ENCODE peak calls at places on chromosomes 5 and 9, in eight cellular contexts. One of them, this sample, is unnamed. For H3K36me3, the result is how much of the 10 kb centered on the place peaks cover.

GRCh38 chr9:115606851-115607250 is 488.9 kb upstream of the TNC start:
- DNase-seq in aorta: no peak
- DNase-seq in HepG2: no peak
- DNase-seq in CD8-positive, alpha-beta memory T cell: no peak
- DNase-seq in heart left ventricle: no peak
- DNase-seq in upper lobe of right lung: no peak
- DNase-seq in PC-9: no peak
- DNase-seq in HCT116: no peak
- DNase-seq in this sample: no peak

GRCh38 chr9:101907466-101907865 is 169.0 kb upstream of the GRIN3A start:
- DNase-seq in aorta: no peak
- DNase-seq in HepG2: no peak
- DNase-seq in CD8-positive, alpha-beta memory T cell: no peak
- DNase-seq in heart left ventricle: no peak
- DNase-seq in upper lobe of right lung: no peak
- DNase-seq in PC-9: no peak
- DNase-seq in HCT116: no peak
- DNase-seq in this sample: no peak

GRCh38 chr9:97992219-97992618 is 9.1 kb downstream of the ANP32B start:
- DNase-seq in aorta: no peak
- DNase-seq in HepG2: no peak
- DNase-seq in CD8-positive, alpha-beta memory T cell: no peak
- DNase-seq in heart left ventricle: no peak
- DNase-seq in upper lobe of right lung: no peak
- DNase-seq in PC-9: no peak
- DNase-seq in HCT116: no peak
- DNase-seq in this sample: no peak

GRCh38 chr5:179413711-179414458 is 68.6 kb upstream of the ADAMTS2 start:
- DNase-seq in aorta: peak
- DNase-seq in HepG2: no peak
- DNase-seq in CD8-positive, alpha-beta memory T cell: no peak
- DNase-seq in heart left ventricle: no peak
- DNase-seq in upper lobe of right lung: no peak
- DNase-seq in PC-9: no peak
- DNase-seq in HCT116: no peak
- DNase-seq in this sample: no peak

GRCh38 chr5:9051779-9052178 is 494.1 kb downstream of the SEMA5A start:
- DNase-seq in aorta: no peak
- DNase-seq in HepG2: no peak
- DNase-seq in CD8-positive, alpha-beta memory T cell: no peak
- DNase-seq in heart left ventricle: no peak
- DNase-seq in upper lobe of right lung: no peak
- DNase-seq in PC-9: no peak
- DNase-seq in HCT116: no peak
- DNase-seq in this sample: no peak

GRCh38 chr5:126508962-126509279 is 85.7 kb downstream of the GRAMD2B start:
- DNase-seq in aorta: no peak
- DNase-seq in HepG2: no peak
- DNase-seq in CD8-positive, alpha-beta memory T cell: no peak
- DNase-seq in heart left ventricle: no peak
- DNase-seq in upper lobe of right lung: no peak
- DNase-seq in PC-9: no peak
- DNase-seq in HCT116: no peak
- DNase-seq in this sample: no peak

GRCh38 chr5:97575322-97575721 is 392.3 kb upstream of the RIOK2 start:
- DNase-seq in aorta: no peak
- DNase-seq in HepG2: no peak
- DNase-seq in CD8-positive, alpha-beta memory T cell: no peak
- DNase-seq in heart left ventricle: no peak
- DNase-seq in upper lobe of right lung: no peak
- DNase-seq in PC-9: no peak
- DNase-seq in HCT116: no peak
- DNase-seq in this sample: no peak

GRCh38 chr5:66987949-66988838 is 208.4 kb downstream of the CD180 start:
- DNase-seq in aorta: no peak
- DNase-seq in HepG2: peak
- DNase-seq in CD8-positive, alpha-beta memory T cell: no peak
- DNase-seq in heart left ventricle: no peak
- DNase-seq in upper lobe of right lung: no peak
- DNase-seq in PC-9: no peak
- DNase-seq in HCT116: no peak
- DNase-seq in this sample: no peak

GRCh38 chr5:72465601-72466563 is 41.3 kb downstream of the ZNF366 start:
- DNase-seq in aorta: no peak
- DNase-seq in HepG2: no peak
- DNase-seq in CD8-positive, alpha-beta memory T cell: no peak
- DNase-seq in heart left ventricle: no peak
- DNase-seq in upper lobe of right lung: no peak
- DNase-seq in PC-9: no peak
- DNase-seq in HCT116: no peak
- DNase-seq in this sample: peak

GRCh38 chr5:150734579-150735384 is 24.0 kb downstream of the DCTN4 start:
- DNase-seq in aorta: no peak
- DNase-seq in HepG2: no peak
- DNase-seq in CD8-positive, alpha-beta memory T cell: no peak
- DNase-seq in heart left ventricle: peak
- DNase-seq in upper lobe of right lung: peak
- DNase-seq in PC-9: no peak
- DNase-seq in HCT116: no peak
- DNase-seq in this sample: peak

GRCh38 chr9:120663380-120663779 is 50.9 kb downstream of the MEGF9 start:
- DNase-seq in aorta: no peak
- DNase-seq in HepG2: no peak
- DNase-seq in CD8-positive, alpha-beta memory T cell: no peak
- DNase-seq in heart left ventricle: no peak
- DNase-seq in upper lobe of right lung: no peak
- DNase-seq in PC-9: no peak
- DNase-seq in HCT116: no peak
- DNase-seq in this sample: no peak

GRCh38 chr5:138464018-138464387 is 1.3 kb upstream of the EGR1 start:
- DNase-seq in aorta: peak
- DNase-seq in HepG2: peak
- DNase-seq in CD8-positive, alpha-beta memory T cell: peak
- DNase-seq in heart left ventricle: peak
- DNase-seq in upper lobe of right lung: peak
- DNase-seq in PC-9: peak
- DNase-seq in HCT116: peak
- DNase-seq in this sample: peak

GRCh38 chr9:79257671-79258410 is 313.9 kb upstream of the TLE4 start:
- DNase-seq in aorta: no peak
- DNase-seq in HepG2: no peak
- DNase-seq in CD8-positive, alpha-beta memory T cell: no peak
- DNase-seq in heart left ventricle: no peak
- DNase-seq in upper lobe of right lung: no peak
- DNase-seq in PC-9: no peak
- DNase-seq in HCT116: no peak
- DNase-seq in this sample: no peak

GRCh38 chr5:172167893-172168292 is 20.1 kb downstream of the STK10 start:
- DNase-seq in aorta: no peak
- DNase-seq in HepG2: no peak
- DNase-seq in CD8-positive, alpha-beta memory T cell: no peak
- DNase-seq in heart left ventricle: no peak
- DNase-seq in upper lobe of right lung: no peak
- DNase-seq in PC-9: no peak
- DNase-seq in HCT116: no peak
- DNase-seq in this sample: no peak

GRCh38 chr5:120630550-120630949 is 166.4 kb downstream of the PRR16 start:
- DNase-seq in aorta: no peak
- DNase-seq in HepG2: no peak
- DNase-seq in CD8-positive, alpha-beta memory T cell: no peak
- DNase-seq in heart left ventricle: no peak
- DNase-seq in upper lobe of right lung: no peak
- DNase-seq in PC-9: no peak
- DNase-seq in HCT116: no peak
- DNase-seq in this sample: no peak

GRCh38 chr9:70054546-70054945 is 10.9 kb downstream of the MAMDC2 start:
- DNase-seq in aorta: no peak
- DNase-seq in HepG2: no peak
- DNase-seq in CD8-positive, alpha-beta memory T cell: no peak
- DNase-seq in heart left ventricle: no peak
- DNase-seq in upper lobe of right lung: no peak
- DNase-seq in PC-9: peak
- DNase-seq in HCT116: no peak
- DNase-seq in this sample: no peak

GRCh38 chr9:91166796-91167366 is 194.8 kb downstream of the AUH start:
- DNase-seq in aorta: no peak
- DNase-seq in HepG2: no peak
- DNase-seq in CD8-positive, alpha-beta memory T cell: no peak
- DNase-seq in heart left ventricle: no peak
- DNase-seq in upper lobe of right lung: no peak
- DNase-seq in PC-9: peak
- DNase-seq in HCT116: no peak
- DNase-seq in this sample: no peak

GRCh38 chr9:96492993-96493531 is 43.1 kb downstream of the HABP4 start:
- DNase-seq in aorta: no peak
- DNase-seq in HepG2: no peak
- DNase-seq in CD8-positive, alpha-beta memory T cell: no peak
- DNase-seq in heart left ventricle: no peak
- DNase-seq in upper lobe of right lung: no peak
- DNase-seq in PC-9: no peak
- DNase-seq in HCT116: no peak
- DNase-seq in this sample: no peak
- H3K4me3 ChIP-seq in aorta: no peak
- H3K4me3 ChIP-seq in HepG2: no peak
- H3K4me3 ChIP-seq in CD8-positive, alpha-beta memory T cell: no peak
- H3K4me3 ChIP-seq in heart left ventricle: no peak
- H3K4me3 ChIP-seq in upper lobe of right lung: no peak
- H3K4me3 ChIP-seq in PC-9: no peak
- H3K4me3 ChIP-seq in HCT116: no peak
- H3K4me3 ChIP-seq in this sample: no peak

DNA sequence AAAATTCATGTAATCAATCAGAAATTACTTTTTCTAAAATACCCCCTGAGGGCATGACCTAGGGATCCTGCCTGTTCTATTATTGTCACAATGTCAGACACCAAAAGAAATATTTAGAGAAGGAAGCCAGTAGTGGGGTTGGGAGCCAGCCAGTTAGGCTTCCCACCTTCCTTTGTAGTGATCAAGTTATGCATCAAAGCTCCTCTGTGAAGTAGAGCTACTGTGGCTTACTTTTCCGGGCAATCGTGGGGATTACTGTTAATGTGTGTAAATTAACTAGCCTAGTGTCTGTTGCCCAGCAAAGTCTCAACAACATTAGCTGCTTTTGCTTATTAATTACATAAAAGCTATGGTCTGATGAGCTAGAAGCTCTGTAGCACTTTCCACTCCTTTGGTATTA is 109.0 kb upstream of the PCAT7 start:
- DNase-seq in aorta: no peak
- DNase-seq in HepG2: no peak
- DNase-seq in CD8-positive, alpha-beta memory T cell: no peak
- DNase-seq in heart left ventricle: no peak
- DNase-seq in upper lobe of right lung: no peak
- DNase-seq in PC-9: no peak
- DNase-seq in HCT116: no peak
- DNase-seq in this sample: no peak
- H3K36me3 ChIP-seq in aorta: under half
- H3K36me3 ChIP-seq in HepG2: under half
- H3K36me3 ChIP-seq in CD8-positive, alpha-beta memory T cell: under half
- H3K36me3 ChIP-seq in heart left ventricle: under half
- H3K36me3 ChIP-seq in upper lobe of right lung: under half
- H3K36me3 ChIP-seq in PC-9: under half
- H3K36me3 ChIP-seq in HCT116: under half
- H3K36me3 ChIP-seq in this sample: under half

GRCh38 chr9:27527702-27528277 is 1.8 kb downstream of the MOB3B start:
- DNase-seq in aorta: no peak
- DNase-seq in HepG2: no peak
- DNase-seq in CD8-positive, alpha-beta memory T cell: no peak
- DNase-seq in heart left ventricle: no peak
- DNase-seq in upper lobe of right lung: no peak
- DNase-seq in PC-9: no peak
- DNase-seq in HCT116: no peak
- DNase-seq in this sample: no peak
- H3K4me3 ChIP-seq in aorta: peak
- H3K4me3 ChIP-seq in HepG2: no peak
- H3K4me3 ChIP-seq in CD8-positive, alpha-beta memory T cell: peak
- H3K4me3 ChIP-seq in heart left ventricle: peak
- H3K4me3 ChIP-seq in upper lobe of right lung: peak
- H3K4me3 ChIP-seq in PC-9: no peak
- H3K4me3 ChIP-seq in HCT116: peak
- H3K4me3 ChIP-seq in this sample: peak

GRCh38 chr9:113150670-113151591 is at the start of gene SLC31A2:
- DNase-seq in aorta: peak
- DNase-seq in HepG2: peak
- DNase-seq in CD8-positive, alpha-beta memory T cell: peak
- DNase-seq in heart left ventricle: peak
- DNase-seq in upper lobe of right lung: peak
- DNase-seq in PC-9: peak
- DNase-seq in HCT116: peak
- DNase-seq in this sample: peak

GRCh38 chr9:113153599-113153998 is 2.8 kb downstream of the SLC31A2 start:
- DNase-seq in aorta: no peak
- DNase-seq in HepG2: no peak
- DNase-seq in CD8-positive, alpha-beta memory T cell: no peak
- DNase-seq in heart left ventricle: no peak
- DNase-seq in upper lobe of right lung: no peak
- DNase-seq in PC-9: no peak
- DNase-seq in HCT116: no peak
- DNase-seq in this sample: no peak

GRCh38 chr9:113152699-113153098 is 1.9 kb downstream of the SLC31A2 start:
- DNase-seq in aorta: no peak
- DNase-seq in HepG2: no peak
- DNase-seq in CD8-positive, alpha-beta memory T cell: no peak
- DNase-seq in heart left ventricle: no peak
- DNase-seq in upper lobe of right lung: no peak
- DNase-seq in PC-9: peak
- DNase-seq in HCT116: no peak
- DNase-seq in this sample: no peak

GRCh38 chr9:113154471-113154870 is 3.7 kb downstream of the SLC31A2 start:
- DNase-seq in aorta: no peak
- DNase-seq in HepG2: no peak
- DNase-seq in CD8-positive, alpha-beta memory T cell: no peak
- DNase-seq in heart left ventricle: no peak
- DNase-seq in upper lobe of right lung: no peak
- DNase-seq in PC-9: no peak
- DNase-seq in HCT116: no peak
- DNase-seq in this sample: no peak

DNA sequence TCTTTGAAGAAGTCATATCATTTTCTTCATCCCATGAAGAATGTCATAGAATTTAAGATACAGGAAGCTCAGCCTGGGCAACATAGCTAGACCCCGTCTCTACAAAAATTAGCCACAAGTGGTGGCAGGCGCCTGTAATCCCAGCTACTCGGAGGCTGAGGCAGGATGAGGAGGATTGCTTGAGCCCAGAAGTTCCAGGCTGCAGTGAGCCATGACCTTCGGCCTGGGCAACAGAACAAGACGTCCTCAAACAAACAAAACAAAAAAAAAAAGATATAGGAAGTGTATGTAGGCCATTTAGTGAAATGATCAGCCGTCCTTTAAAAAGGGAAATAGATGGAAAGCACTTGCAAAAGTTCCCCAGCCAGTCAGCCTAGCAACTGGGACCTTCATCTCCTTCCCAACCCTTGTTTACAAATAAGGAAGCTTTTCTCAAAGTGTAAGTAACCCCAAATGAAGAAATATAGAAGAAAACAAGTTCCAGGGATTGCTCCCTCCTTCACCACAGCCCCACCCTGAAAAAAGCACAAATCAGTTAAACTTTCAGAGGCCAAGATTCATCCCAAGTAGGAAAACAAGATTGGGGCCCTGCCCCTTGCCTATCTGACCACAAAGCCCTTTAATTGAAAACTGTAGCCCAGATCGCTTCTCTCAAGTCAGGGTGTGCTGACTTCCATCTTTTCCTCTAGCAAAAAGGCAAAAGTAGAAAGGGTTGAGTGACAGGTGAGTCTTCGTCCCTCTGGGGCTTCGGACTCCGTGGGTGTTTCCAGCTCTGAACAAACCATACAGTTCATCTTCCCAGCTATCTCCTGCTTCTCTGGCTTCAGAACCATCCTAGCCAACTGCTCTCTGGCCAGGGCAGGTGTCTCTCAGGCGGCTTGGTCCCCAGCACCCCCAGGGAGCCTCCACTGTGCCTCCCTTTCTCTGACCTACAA is 1.2 kb downstream of the SLC31A2 start:
- DNase-seq in aorta: no peak
- DNase-seq in HepG2: no peak
- DNase-seq in CD8-positive, alpha-beta memory T cell: no peak
- DNase-seq in heart left ventricle: no peak
- DNase-seq in upper lobe of right lung: no peak
- DNase-seq in PC-9: peak
- DNase-seq in HCT116: no peak
- DNase-seq in this sample: no peak
- H3K36me3 ChIP-seq in aorta: under half
- H3K36me3 ChIP-seq in HepG2: under half
- H3K36me3 ChIP-seq in CD8-positive, alpha-beta memory T cell: under half
- H3K36me3 ChIP-seq in heart left ventricle: under half
- H3K36me3 ChIP-seq in upper lobe of right lung: under half
- H3K36me3 ChIP-seq in PC-9: under half
- H3K36me3 ChIP-seq in HCT116: under half
- H3K36me3 ChIP-seq in this sample: under half